ENCODE peak calls at places on chromosomes 2 and 18, in seven cellular contexts. One of them, this sample, is unnamed.

GRCh38 chr18:14978962-14979535 is 231.1 kb downstream of the ANKRD30B start:
- DNase-seq in H1: no peak
- DNase-seq in HCT116: no peak
- DNase-seq in HepG2: peak; percentile 23
- DNase-seq in GM12878: no peak
- DNase-seq in K562: peak; percentile 5
- DNase-seq in SK-N-SH: peak; percentile 47
- DNase-seq in this sample: peak; percentile 82

GRCh38 chr2:39949131-39949530 is 170.1 kb upstream of the THUMPD2 start:
- DNase-seq in H1: no peak
- DNase-seq in HCT116: no peak
- DNase-seq in HepG2: no peak
- DNase-seq in GM12878: no peak
- DNase-seq in K562: no peak
- DNase-seq in SK-N-SH: no peak
- DNase-seq in this sample: no peak

GRCh38 chr2:82282111-82282882 is 1977.7 kb upstream of the LRRTM1 start:
- DNase-seq in H1: peak; percentile 21
- DNase-seq in HCT116: no peak
- DNase-seq in HepG2: peak; percentile 4
- DNase-seq in GM12878: no peak
- DNase-seq in K562: no peak
- DNase-seq in SK-N-SH: no peak
- DNase-seq in this sample: peak; percentile 3

GRCh38 chr2:230927711-230928341 is 2.8 kb upstream of the GPR55 start:
- DNase-seq in H1: no peak
- DNase-seq in HCT116: no peak
- DNase-seq in HepG2: no peak
- DNase-seq in GM12878: no peak
- DNase-seq in K562: no peak
- DNase-seq in SK-N-SH: no peak
- DNase-seq in this sample: no peak

GRCh38 chr2:214127178-214127970 is 283.5 kb upstream of the VWC2L start:
- DNase-seq in H1: no peak
- DNase-seq in HCT116: no peak
- DNase-seq in HepG2: no peak
- DNase-seq in GM12878: no peak
- DNase-seq in K562: no peak
- DNase-seq in SK-N-SH: no peak
- DNase-seq in this sample: no peak

GRCh38 chr2:11420190-11420589 is 45.8 kb downstream of the E2F6 start:
- DNase-seq in H1: no peak
- DNase-seq in HCT116: no peak
- DNase-seq in HepG2: no peak
- DNase-seq in GM12878: no peak
- DNase-seq in K562: no peak
- DNase-seq in SK-N-SH: no peak
- DNase-seq in this sample: no peak

GRCh38 chr2:54673501-54673998 is 49.9 kb upstream of the EML6 start:
- DNase-seq in H1: no peak
- DNase-seq in HCT116: no peak
- DNase-seq in HepG2: no peak
- DNase-seq in GM12878: no peak
- DNase-seq in K562: no peak
- DNase-seq in SK-N-SH: no peak
- DNase-seq in this sample: no peak

GRCh38 chr18:7946724-7947377 is 379.7 kb downstream of the PTPRM start:
- DNase-seq in H1: no peak
- DNase-seq in HCT116: peak; percentile 61
- DNase-seq in HepG2: no peak
- DNase-seq in GM12878: no peak
- DNase-seq in K562: no peak
- DNase-seq in SK-N-SH: peak; percentile 37
- DNase-seq in this sample: no peak

GRCh38 chr2:240986787-240987411 is 11.5 kb upstream of the SNED1 start:
- DNase-seq in H1: no peak
- DNase-seq in HCT116: no peak
- DNase-seq in HepG2: no peak
- DNase-seq in GM12878: no peak
- DNase-seq in K562: no peak
- DNase-seq in SK-N-SH: peak; percentile 70
- DNase-seq in this sample: no peak
- TF ChIP-seq JUND in H1: no peak
- TF ChIP-seq JUND in HCT116: no peak
- TF ChIP-seq JUND in HepG2: no peak
- TF ChIP-seq JUND in GM12878: no peak
- TF ChIP-seq JUND in K562: no peak
- TF ChIP-seq JUND in SK-N-SH: no peak
- TF ChIP-seq JUND in this sample: no peak

DNA sequence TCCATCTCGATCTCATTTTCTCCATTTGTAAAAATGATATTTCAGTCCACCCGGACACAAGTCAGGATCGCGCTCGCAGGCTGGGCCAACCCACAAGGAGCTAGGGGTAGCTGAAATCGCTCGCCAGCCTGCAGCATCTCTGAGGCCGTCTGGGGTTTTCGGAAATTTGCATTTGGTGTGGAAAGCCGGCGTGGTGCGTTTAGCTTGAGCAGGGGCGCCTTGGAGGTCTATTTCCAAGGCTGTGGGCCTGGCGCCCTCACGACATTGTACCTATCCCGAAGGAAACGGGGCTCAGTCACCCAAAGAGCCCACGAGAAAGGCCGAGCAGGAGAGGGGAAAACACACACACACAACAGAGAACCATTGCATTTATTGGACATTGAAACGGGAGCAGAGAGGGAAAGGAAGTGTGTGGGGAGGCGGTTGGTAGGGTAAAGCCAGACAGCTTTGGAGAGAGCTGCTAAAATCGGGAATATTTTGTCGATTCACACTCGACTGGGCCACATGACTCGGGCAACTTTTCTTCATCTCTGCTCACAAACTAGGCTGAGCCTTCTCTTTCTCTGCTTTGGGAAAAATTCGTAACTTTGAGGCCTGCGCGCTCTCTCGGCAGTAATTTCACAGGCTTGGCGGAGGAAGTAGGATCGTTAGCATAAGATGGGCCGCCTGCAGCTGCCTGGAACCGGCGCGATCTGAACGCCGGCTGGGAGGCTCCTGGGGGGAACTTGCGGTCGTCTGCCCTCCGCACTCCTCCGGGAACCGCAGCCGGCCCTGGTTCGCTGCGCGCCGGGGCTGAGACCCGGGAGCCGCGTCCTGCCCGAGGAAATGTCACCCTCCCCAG is 1.1 kb upstream of the HOXD8 start:
- DNase-seq in H1: no peak
- DNase-seq in HCT116: no peak
- DNase-seq in HepG2: no peak
- DNase-seq in GM12878: no peak
- DNase-seq in K562: no peak
- DNase-seq in SK-N-SH: no peak
- DNase-seq in this sample: no peak
- TF ChIP-seq JUND in H1: no peak
- TF ChIP-seq JUND in HCT116: no peak
- TF ChIP-seq JUND in HepG2: no peak
- TF ChIP-seq JUND in GM12878: no peak
- TF ChIP-seq JUND in K562: no peak
- TF ChIP-seq JUND in SK-N-SH: no peak
- TF ChIP-seq JUND in this sample: no peak

GRCh38 chr2:219353129-219353528 is 20.6 kb upstream of the RESP18 start:
- DNase-seq in H1: no peak
- DNase-seq in HCT116: no peak
- DNase-seq in HepG2: no peak
- DNase-seq in GM12878: no peak
- DNase-seq in K562: no peak
- DNase-seq in SK-N-SH: no peak
- DNase-seq in this sample: no peak
- TF ChIP-seq JUND in H1: no peak
- TF ChIP-seq JUND in HCT116: no peak
- TF ChIP-seq JUND in HepG2: no peak
- TF ChIP-seq JUND in GM12878: no peak
- TF ChIP-seq JUND in K562: no peak
- TF ChIP-seq JUND in SK-N-SH: no peak
- TF ChIP-seq JUND in this sample: no peak

GRCh38 chr18:31294199-31294747 is 23.7 kb upstream of the DSG1 start:
- DNase-seq in H1: no peak
- DNase-seq in HCT116: no peak
- DNase-seq in HepG2: no peak
- DNase-seq in GM12878: no peak
- DNase-seq in K562: no peak
- DNase-seq in SK-N-SH: no peak
- DNase-seq in this sample: no peak
- TF ChIP-seq JUND in H1: no peak
- TF ChIP-seq JUND in HCT116: no peak
- TF ChIP-seq JUND in HepG2: no peak
- TF ChIP-seq JUND in GM12878: no peak
- TF ChIP-seq JUND in K562: no peak
- TF ChIP-seq JUND in SK-N-SH: no peak
- TF ChIP-seq JUND in this sample: no peak

GRCh38 chr2:15780912-15781574 is 159.3 kb upstream of the MYCN start:
- DNase-seq in H1: no peak
- DNase-seq in HCT116: no peak
- DNase-seq in HepG2: no peak
- DNase-seq in GM12878: no peak
- DNase-seq in K562: no peak
- DNase-seq in SK-N-SH: no peak
- DNase-seq in this sample: no peak
- TF ChIP-seq JUND in H1: no peak
- TF ChIP-seq JUND in HCT116: no peak
- TF ChIP-seq JUND in HepG2: no peak
- TF ChIP-seq JUND in GM12878: no peak
- TF ChIP-seq JUND in K562: no peak
- TF ChIP-seq JUND in SK-N-SH: no peak
- TF ChIP-seq JUND in this sample: no peak

GRCh38 chr2:102042196-102043041 is 50.7 kb downstream of the IL1R2 start:
- DNase-seq in H1: no peak
- DNase-seq in HCT116: no peak
- DNase-seq in HepG2: no peak
- DNase-seq in GM12878: no peak
- DNase-seq in K562: no peak
- DNase-seq in SK-N-SH: no peak
- DNase-seq in this sample: no peak
- TF ChIP-seq JUND in H1: no peak
- TF ChIP-seq JUND in HCT116: no peak
- TF ChIP-seq JUND in HepG2: no peak
- TF ChIP-seq JUND in GM12878: no peak
- TF ChIP-seq JUND in K562: no peak
- TF ChIP-seq JUND in SK-N-SH: no peak
- TF ChIP-seq JUND in this sample: no peak

GRCh38 chr18:62510744-62511143 is 12.1 kb upstream of the ZCCHC2 start:
- DNase-seq in H1: no peak
- DNase-seq in HCT116: no peak
- DNase-seq in HepG2: peak; percentile 72
- DNase-seq in GM12878: no peak
- DNase-seq in K562: no peak
- DNase-seq in SK-N-SH: no peak
- DNase-seq in this sample: peak; percentile 46

GRCh38 chr18:62500966-62501591 is 21.7 kb upstream of the ZCCHC2 start:
- DNase-seq in H1: no peak
- DNase-seq in HCT116: no peak
- DNase-seq in HepG2: peak; percentile 79
- DNase-seq in GM12878: no peak
- DNase-seq in K562: no peak
- DNase-seq in SK-N-SH: no peak
- DNase-seq in this sample: peak; percentile 9

GRCh38 chr18:62509779-62510178 is 13.0 kb upstream of the ZCCHC2 start:
- DNase-seq in H1: no peak
- DNase-seq in HCT116: no peak
- DNase-seq in HepG2: peak; percentile 76
- DNase-seq in GM12878: no peak
- DNase-seq in K562: no peak
- DNase-seq in SK-N-SH: no peak
- DNase-seq in this sample: no peak

GRCh38 chr18:62506495-62507143 is 16.2 kb upstream of the ZCCHC2 start:
- DNase-seq in H1: no peak
- DNase-seq in HCT116: no peak
- DNase-seq in HepG2: no peak
- DNase-seq in GM12878: no peak
- DNase-seq in K562: no peak
- DNase-seq in SK-N-SH: no peak
- DNase-seq in this sample: peak; percentile 23

GRCh38 chr18:62505669-62506494 is 16.9 kb upstream of the ZCCHC2 start:
- DNase-seq in H1: no peak
- DNase-seq in HCT116: no peak
- DNase-seq in HepG2: no peak
- DNase-seq in GM12878: peak; percentile 78
- DNase-seq in K562: no peak
- DNase-seq in SK-N-SH: no peak
- DNase-seq in this sample: peak; percentile 2
- TF ChIP-seq JUND in H1: no peak
- TF ChIP-seq JUND in HCT116: no peak
- TF ChIP-seq JUND in HepG2: no peak
- TF ChIP-seq JUND in GM12878: no peak
- TF ChIP-seq JUND in K562: no peak
- TF ChIP-seq JUND in SK-N-SH: no peak
- TF ChIP-seq JUND in this sample: no peak

This sample was measured in T47D.